ENCODE peak calls at places on chromosomes 12 and 14, in seven cellular contexts. One of them, this sample, is unnamed.

GRCh38 chr14:50301914-50302313 is 10.1 kb downstream of the L2HGDH start:
- DNase-seq in NCI-H1105 treated with DMSO at 0.1 percent for 48 hours: no peak
- DNase-seq in fibroblast of the conjunctiva: no peak
- DNase-seq in tibial nerve: no peak
- DNase-seq in MCF 10A: no peak
- DNase-seq in globus pallidus: no peak
- DNase-seq in EL: no peak
- DNase-seq in this sample: no peak

GRCh38 chr12:124422142-124422569 is 127.3 kb downstream of the RFLNA start:
- DNase-seq in NCI-H1105 treated with DMSO at 0.1 percent for 48 hours: no peak
- DNase-seq in fibroblast of the conjunctiva: no peak
- DNase-seq in tibial nerve: no peak
- DNase-seq in MCF 10A: peak
- DNase-seq in globus pallidus: no peak
- DNase-seq in EL: no peak
- DNase-seq in this sample: no peak

GRCh38 chr14:23483216-23483854 is 13.8 kb downstream of the NGDN start:
- DNase-seq in NCI-H1105 treated with DMSO at 0.1 percent for 48 hours: peak
- DNase-seq in fibroblast of the conjunctiva: no peak
- DNase-seq in tibial nerve: no peak
- DNase-seq in MCF 10A: peak
- DNase-seq in globus pallidus: peak
- DNase-seq in EL: peak
- DNase-seq in this sample: peak

GRCh38 chr14:22997676-22998323 is 12.1 kb downstream of the C14orf93 start:
- DNase-seq in NCI-H1105 treated with DMSO at 0.1 percent for 48 hours: no peak
- DNase-seq in fibroblast of the conjunctiva: no peak
- DNase-seq in tibial nerve: no peak
- DNase-seq in MCF 10A: no peak
- DNase-seq in globus pallidus: no peak
- DNase-seq in EL: no peak
- DNase-seq in this sample: no peak

GRCh38 chr14:103847439-103847953 is at the start of gene PPP1R13B:
- DNase-seq in NCI-H1105 treated with DMSO at 0.1 percent for 48 hours: peak
- DNase-seq in fibroblast of the conjunctiva: peak
- DNase-seq in tibial nerve: peak
- DNase-seq in MCF 10A: peak
- DNase-seq in globus pallidus: peak
- DNase-seq in EL: peak
- DNase-seq in this sample: peak

GRCh38 chr14:101369194-101369915 is 191.9 kb upstream of the DIO3 start:
- DNase-seq in NCI-H1105 treated with DMSO at 0.1 percent for 48 hours: no peak
- DNase-seq in fibroblast of the conjunctiva: no peak
- DNase-seq in tibial nerve: no peak
- DNase-seq in MCF 10A: no peak
- DNase-seq in globus pallidus: peak
- DNase-seq in EL: no peak
- DNase-seq in this sample: peak

GRCh38 chr12:117671734-117672133 is 297.1 kb downstream of the KSR2 start:
- DNase-seq in NCI-H1105 treated with DMSO at 0.1 percent for 48 hours: no peak
- DNase-seq in fibroblast of the conjunctiva: no peak
- DNase-seq in tibial nerve: no peak
- DNase-seq in MCF 10A: peak
- DNase-seq in globus pallidus: no peak
- DNase-seq in EL: peak
- DNase-seq in this sample: no peak

GRCh38 chr12:78804262-78804661 is 60.3 kb upstream of the SYT1 start:
- DNase-seq in NCI-H1105 treated with DMSO at 0.1 percent for 48 hours: no peak
- DNase-seq in fibroblast of the conjunctiva: no peak
- DNase-seq in tibial nerve: no peak
- DNase-seq in MCF 10A: no peak
- DNase-seq in globus pallidus: no peak
- DNase-seq in EL: no peak
- DNase-seq in this sample: no peak

GRCh38 chr12:40271981-40272664 is 47.3 kb downstream of the LRRK2 start:
- DNase-seq in NCI-H1105 treated with DMSO at 0.1 percent for 48 hours: no peak
- DNase-seq in fibroblast of the conjunctiva: no peak
- DNase-seq in tibial nerve: no peak
- DNase-seq in MCF 10A: peak
- DNase-seq in globus pallidus: no peak
- DNase-seq in EL: no peak
- DNase-seq in this sample: no peak

GRCh38 chr12:84056-84455 is 17.5 kb downstream of the IQSEC3 start:
- DNase-seq in NCI-H1105 treated with DMSO at 0.1 percent for 48 hours: peak
- DNase-seq in fibroblast of the conjunctiva: no peak
- DNase-seq in tibial nerve: no peak
- DNase-seq in MCF 10A: peak
- DNase-seq in globus pallidus: no peak
- DNase-seq in EL: no peak
- DNase-seq in this sample: peak

GRCh38 chr12:26058308-26058707 is 66.5 kb downstream of the BHLHE41 start:
- DNase-seq in NCI-H1105 treated with DMSO at 0.1 percent for 48 hours: no peak
- DNase-seq in fibroblast of the conjunctiva: no peak
- DNase-seq in tibial nerve: no peak
- DNase-seq in MCF 10A: no peak
- DNase-seq in globus pallidus: no peak
- DNase-seq in EL: no peak
- DNase-seq in this sample: no peak

GRCh38 chr12:53327435-53328042 is 6.1 kb upstream of the AAAS start:
- DNase-seq in NCI-H1105 treated with DMSO at 0.1 percent for 48 hours: no peak
- DNase-seq in fibroblast of the conjunctiva: no peak
- DNase-seq in tibial nerve: no peak
- DNase-seq in MCF 10A: peak
- DNase-seq in globus pallidus: peak
- DNase-seq in EL: peak
- DNase-seq in this sample: peak

GRCh38 chr14:32657081-32657480 is 281.6 kb upstream of the NPAS3 start:
- DNase-seq in NCI-H1105 treated with DMSO at 0.1 percent for 48 hours: no peak
- DNase-seq in fibroblast of the conjunctiva: peak
- DNase-seq in tibial nerve: no peak
- DNase-seq in MCF 10A: peak
- DNase-seq in globus pallidus: peak
- DNase-seq in EL: peak
- DNase-seq in this sample: peak

GRCh38 chr12:26647091-26647490 is 185.9 kb downstream of the ITPR2 start:
- DNase-seq in NCI-H1105 treated with DMSO at 0.1 percent for 48 hours: no peak
- DNase-seq in fibroblast of the conjunctiva: no peak
- DNase-seq in tibial nerve: no peak
- DNase-seq in MCF 10A: no peak
- DNase-seq in globus pallidus: no peak
- DNase-seq in EL: no peak
- DNase-seq in this sample: no peak

GRCh38 chr12:9065607-9065856 is 50.2 kb downstream of the A2M start:
- DNase-seq in NCI-H1105 treated with DMSO at 0.1 percent for 48 hours: no peak
- DNase-seq in fibroblast of the conjunctiva: no peak
- DNase-seq in tibial nerve: no peak
- DNase-seq in MCF 10A: no peak
- DNase-seq in globus pallidus: no peak
- DNase-seq in EL: no peak
- DNase-seq in this sample: no peak

GRCh38 chr12:106078358-106079025 is 60.3 kb downstream of the NUAK1 start:
- DNase-seq in NCI-H1105 treated with DMSO at 0.1 percent for 48 hours: no peak
- DNase-seq in fibroblast of the conjunctiva: no peak
- DNase-seq in tibial nerve: no peak
- DNase-seq in MCF 10A: peak
- DNase-seq in globus pallidus: peak
- DNase-seq in EL: peak
- DNase-seq in this sample: peak

GRCh38 chr14:94599656-94600004 is 12.6 kb upstream of the SERPINA3 start:
- DNase-seq in NCI-H1105 treated with DMSO at 0.1 percent for 48 hours: no peak
- DNase-seq in fibroblast of the conjunctiva: no peak
- DNase-seq in tibial nerve: no peak
- DNase-seq in MCF 10A: peak
- DNase-seq in globus pallidus: no peak
- DNase-seq in EL: no peak
- DNase-seq in this sample: no peak

GRCh38 chr12:58310828-58311273 is 369.5 kb downstream of the ATP23 start:
- DNase-seq in NCI-H1105 treated with DMSO at 0.1 percent for 48 hours: no peak
- DNase-seq in fibroblast of the conjunctiva: peak
- DNase-seq in tibial nerve: no peak
- DNase-seq in MCF 10A: peak
- DNase-seq in globus pallidus: no peak
- DNase-seq in EL: peak
- DNase-seq in this sample: no peak

GRCh38 chr14:100837812-100838170 is 11.9 kb downstream of the MEG3 start:
- DNase-seq in NCI-H1105 treated with DMSO at 0.1 percent for 48 hours: no peak
- DNase-seq in fibroblast of the conjunctiva: no peak
- DNase-seq in tibial nerve: no peak
- DNase-seq in MCF 10A: no peak
- DNase-seq in globus pallidus: no peak
- DNase-seq in EL: no peak
- DNase-seq in this sample: no peak

GRCh38 chr12:94875525-94875924 is 128.0 kb downstream of the NDUFA12 start:
- DNase-seq in NCI-H1105 treated with DMSO at 0.1 percent for 48 hours: peak
- DNase-seq in fibroblast of the conjunctiva: peak
- DNase-seq in tibial nerve: no peak
- DNase-seq in MCF 10A: peak
- DNase-seq in globus pallidus: no peak
- DNase-seq in EL: peak
- DNase-seq in this sample: peak

GRCh38 chr12:46982629-46983392 is 96.6 kb upstream of the PCED1B start:
- DNase-seq in NCI-H1105 treated with DMSO at 0.1 percent for 48 hours: no peak
- DNase-seq in fibroblast of the conjunctiva: no peak
- DNase-seq in tibial nerve: no peak
- DNase-seq in MCF 10A: no peak
- DNase-seq in globus pallidus: no peak
- DNase-seq in EL: no peak
- DNase-seq in this sample: no peak

GRCh38 chr12:130813436-130813835 is 25.6 kb downstream of the STX2 start:
- DNase-seq in NCI-H1105 treated with DMSO at 0.1 percent for 48 hours: no peak
- DNase-seq in fibroblast of the conjunctiva: no peak
- DNase-seq in tibial nerve: no peak
- DNase-seq in MCF 10A: no peak
- DNase-seq in globus pallidus: no peak
- DNase-seq in EL: no peak
- DNase-seq in this sample: no peak

GRCh38 chr12:43912851-43913250 is 77.0 kb downstream of the TMEM117 start:
- DNase-seq in NCI-H1105 treated with DMSO at 0.1 percent for 48 hours: no peak
- DNase-seq in fibroblast of the conjunctiva: no peak
- DNase-seq in tibial nerve: no peak
- DNase-seq in MCF 10A: no peak
- DNase-seq in globus pallidus: no peak
- DNase-seq in EL: no peak
- DNase-seq in this sample: no peak

GRCh38 chr12:127241056-127241830 is 1025.7 kb upstream of the TMEM132C start:
- DNase-seq in NCI-H1105 treated with DMSO at 0.1 percent for 48 hours: no peak
- DNase-seq in fibroblast of the conjunctiva: peak
- DNase-seq in tibial nerve: peak
- DNase-seq in MCF 10A: peak
- DNase-seq in globus pallidus: no peak
- DNase-seq in EL: peak
- DNase-seq in this sample: no peak

GRCh38 chr12:3161861-3162260 is 84.7 kb downstream of the TSPAN9 start:
- DNase-seq in NCI-H1105 treated with DMSO at 0.1 percent for 48 hours: no peak
- DNase-seq in fibroblast of the conjunctiva: no peak
- DNase-seq in tibial nerve: no peak
- DNase-seq in MCF 10A: peak
- DNase-seq in globus pallidus: no peak
- DNase-seq in EL: no peak
- DNase-seq in this sample: no peak

GRCh38 chr12:46886541-46887041 is 60.8 kb upstream of the SLC38A4 start:
- DNase-seq in NCI-H1105 treated with DMSO at 0.1 percent for 48 hours: no peak
- DNase-seq in fibroblast of the conjunctiva: no peak
- DNase-seq in tibial nerve: no peak
- DNase-seq in MCF 10A: peak
- DNase-seq in globus pallidus: no peak
- DNase-seq in EL: peak
- DNase-seq in this sample: no peak

GRCh38 chr14:103128631-103129300 is 5.5 kb downstream of the TNFAIP2 start:
- DNase-seq in NCI-H1105 treated with DMSO at 0.1 percent for 48 hours: no peak
- DNase-seq in fibroblast of the conjunctiva: no peak
- DNase-seq in tibial nerve: no peak
- DNase-seq in MCF 10A: peak
- DNase-seq in globus pallidus: peak
- DNase-seq in EL: no peak
- DNase-seq in this sample: no peak